ENCODE peak calls at places on chromosomes 7 and 10, in four cellular contexts. D is K562, X is HepG2, A is GM12878. O is an unnamed sample.

GRCh38 chr10:131174211-131174565 is 137.3 kb downstream of the TCERG1L start:
- DNase-seq in D (no peak), A (no peak), X (no peak), O (no peak)

GRCh38 chr7:39642896-39643295 is 19.5 kb downstream of the RALA start:
- DNase-seq in X (no peak), D (no peak), A (no peak), O (no peak)

GRCh38 chr10:44385423-44385725 is 477 bp upstream of the CXCL12 start:
- DNase-seq in X (no peak), A (no peak), D (no peak), O (no peak)

GRCh38 chr10:78910476-78910875 is 158.3 kb upstream of the ZMIZ1 start:
- DNase-seq in A (no peak), X (no peak), D (no peak), O (no peak)

GRCh38 chr10:34526758-34527730 is 288.1 kb downstream of the PARD3 start:
- DNase-seq in A (no peak), D (no peak), X (no peak), O (no peak)

GRCh38 chr7:86963599-86964230 is 95.7 kb downstream of the ELAPOR2 start:
- DNase-seq in A (no peak), D (no peak), X (no peak), O (no peak)

GRCh38 chr7:36037121-36037662 is 115.9 kb upstream of the EEPD1 start:
- DNase-seq in A (no peak), X (no peak), D (peak; percentile 11), O (no peak)

GRCh38 chr7:118573065-118573464 is 348.6 kb downstream of the ANKRD7 start:
- DNase-seq in X (no peak), A (no peak), D (no peak), O (no peak)

GRCh38 chr7:128383781-128384180 is 22.3 kb upstream of the PRRT4 start:
- DNase-seq in X (no peak), A (no peak), D (no peak), O (no peak)

GRCh38 chr7:20241491-20242261 is 24.5 kb upstream of the MACC1 start:
- DNase-seq in D (no peak), X (peak; percentile 20), A (peak; percentile 68), O (no peak)

GRCh38 chr10:64733980-64734379 is 1212.8 kb downstream of the REEP3 start:
- DNase-seq in D (peak; percentile 51), A (no peak), X (peak; percentile 32), O (peak; percentile 13)
- TF ChIP-seq FOXK2 in D (no peak), A (no peak), X (no peak), O (no peak)

GRCh38 chr7:148585399-148585798 is 5.2 kb upstream of the C7orf33 start:
- DNase-seq in A (no peak), X (no peak), D (peak; percentile 17), O (no peak)
- TF ChIP-seq FOXK2 in A (no peak), X (no peak), D (no peak), O (no peak)

DNA sequence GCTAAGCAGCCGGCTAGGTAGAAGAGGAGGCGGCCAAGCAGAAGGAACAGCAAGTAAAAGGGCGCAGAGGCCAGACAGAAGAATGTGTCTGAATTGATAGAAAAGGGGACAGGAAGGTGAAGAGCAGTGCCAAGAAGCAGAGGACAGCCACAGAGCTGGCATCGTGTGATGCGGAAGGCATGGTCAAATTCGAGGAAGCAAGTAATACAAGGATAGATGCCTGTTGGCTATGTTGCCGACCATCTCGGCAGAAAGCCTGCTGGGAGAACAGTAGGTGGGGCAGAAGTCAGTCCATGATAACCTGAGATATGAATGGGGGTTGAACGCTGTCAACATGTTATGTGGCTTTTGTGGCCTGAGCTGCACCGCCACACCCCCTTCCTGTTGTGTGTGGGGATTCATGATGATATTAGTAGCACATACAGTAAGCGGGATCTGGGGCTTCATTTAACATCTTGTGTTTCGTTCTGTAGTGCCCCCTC is 25.7 kb downstream of the ST8SIA6 start:
- DNase-seq in D (peak; percentile 96), X (no peak), A (no peak), O (no peak)
- TF ChIP-seq FOXK2 in D (peak; percentile 94), X (no peak), A (no peak), O (no peak)

GRCh38 chr10:16853809-16854208 is 36.6 kb upstream of the RSU1 start:
- DNase-seq in A (no peak), D (no peak), X (no peak), O (no peak)

GRCh38 chr10:16856092-16856491 is 38.9 kb upstream of the RSU1 start:
- DNase-seq in X (no peak), A (no peak), D (no peak), O (no peak)

GRCh38 chr10:16854623-16855022 is 37.4 kb upstream of the RSU1 start:
- DNase-seq in X (no peak), D (no peak), A (no peak), O (no peak)

GRCh38 chr10:16856567-16856966 is 39.3 kb upstream of the RSU1 start:
- DNase-seq in A (no peak), D (peak; percentile 11), X (no peak), O (no peak)

DNA sequence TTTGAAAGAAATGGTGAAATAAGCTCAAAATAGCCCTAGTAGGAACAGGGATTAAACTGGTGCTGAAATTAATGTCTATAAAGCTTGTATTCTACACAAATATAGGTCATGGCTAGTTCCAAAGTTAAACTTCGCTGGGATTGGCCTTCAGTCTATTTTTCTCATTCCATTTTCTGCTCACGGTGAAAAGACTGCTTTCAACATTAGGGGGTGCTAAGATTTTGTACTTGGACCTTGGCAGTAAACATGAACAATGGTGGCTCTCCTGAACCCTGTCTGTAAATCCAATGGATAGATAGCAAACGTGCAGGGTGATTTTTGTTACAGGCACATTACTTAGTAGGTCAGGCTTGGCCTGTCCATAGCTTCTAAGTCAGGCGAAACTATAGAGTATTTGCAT is 36.0 kb upstream of the RSU1 start:
- DNase-seq in D (peak; percentile 45), A (no peak), X (peak; percentile 10), O (no peak)
- TF ChIP-seq FOXK2 in D (no peak), A (no peak), X (no peak), O (no peak)

GRCh38 chr10:124646483-124647352 is 97.5 kb downstream of the FAM53B start:
- DNase-seq in X (peak; percentile 43), A (no peak), D (peak; percentile 77), O (no peak)
- TF ChIP-seq FOXK2 in X (no peak), A (no peak), D (no peak), O (no peak)

GRCh38 chr7:82017334-82017943 is 247.6 kb upstream of the HGF start:
- DNase-seq in D (peak; percentile 1), A (no peak), X (peak; percentile 9), O (peak; percentile 18)
- TF ChIP-seq FOXK2 in D (no peak), A (no peak), X (no peak), O (no peak)

O was measured in HEK293T.